ENCODE peak calls at places on chromosomes 6 and 20, in five cellular contexts. I is endodermal cell, B is hepatocyte, V is GM12878, D is GM23248. Y is an unnamed sample. For H3K36me3, the result is how much of the 10 kb centered on the place peaks cover.

GRCh38 chr6:109172096-109172495 is 76.8 kb downstream of the CEP57L1 start:
- DNase-seq in V (no peak), D (no peak), I (no peak), B (peak), Y (no peak)

GRCh38 chr20:16709017-16709416 is 20.8 kb upstream of the SNRPB2 start:
- DNase-seq in I (no peak), V (no peak), B (no peak), D (no peak), Y (no peak)

GRCh38 chr20:13029687-13030510 is 21.1 kb downstream of the SPTLC3 start:
- DNase-seq in V (no peak), D (peak), I (peak), B (peak), Y (no peak)

GRCh38 chr20:16147221-16147620 is 426.0 kb downstream of the KIF16B start:
- DNase-seq in B (no peak), D (no peak), V (no peak), I (no peak), Y (no peak)

GRCh38 chr6:44439270-44440045 is 52.0 kb downstream of the CDC5L start:
- DNase-seq in D (peak), I (no peak), B (no peak), V (no peak), Y (no peak)

GRCh38 chr20:56865055-56865454 is 235.9 kb downstream of the TFAP2C start:
- DNase-seq in B (no peak), I (no peak), D (peak), V (no peak), Y (no peak)

GRCh38 chr20:45487231-45487635 is 17.7 kb downstream of the WFDC2 start:
- DNase-seq in B (no peak), V (no peak), D (no peak), I (peak), Y (no peak)

GRCh38 chr20:4441191-4441590 is 280.5 kb upstream of the PRND start:
- DNase-seq in V (no peak), D (peak), I (no peak), B (no peak), Y (no peak)

GRCh38 chr6:30864325-30864724 is 20.0 kb upstream of the DDR1 start:
- DNase-seq in V (no peak), I (peak), D (no peak), B (no peak), Y (no peak)

GRCh38 chr20:41748756-41749582 is 130.8 kb upstream of the CHD6 start:
- DNase-seq in B (no peak), I (no peak), V (no peak), D (no peak), Y (no peak)

GRCh38 chr6:150598858-150599198 is 857 bp upstream of the PLEKHG1 start:
- DNase-seq in V (no peak), D (no peak), B (no peak), I (no peak), Y (no peak)

GRCh38 chr6:37206674-37207073 is 36.7 kb downstream of the PIM1 start:
- DNase-seq in V (no peak), D (no peak), I (peak), B (no peak), Y (no peak)

GRCh38 chr6:40962241-40962640 is 76.8 kb downstream of the UNC5CL start:
- DNase-seq in B (no peak), I (no peak), D (peak), V (peak), Y (no peak)

GRCh38 chr6:149900620-149901443 is 2.9 kb upstream of the RAET1E start:
- DNase-seq in D (no peak), I (peak), B (no peak), V (no peak), Y (no peak)

GRCh38 chr6:157203764-157204163 is 119.6 kb downstream of the TMEM242 start:
- DNase-seq in V (no peak), D (no peak), B (no peak), I (no peak), Y (no peak)

GRCh38 chr6:42689371-42689770 is 33.0 kb downstream of the PRPH2 start:
- DNase-seq in D (no peak), I (no peak), B (no peak), V (no peak), Y (no peak)

GRCh38 chr6:42692151-42692911 is 30.1 kb downstream of the PRPH2 start:
- DNase-seq in D (peak), V (no peak), I (no peak), B (no peak), Y (no peak)

GRCh38 chr6:42690151-42690702 is 32.2 kb downstream of the PRPH2 start:
- DNase-seq in D (peak), B (no peak), I (no peak), V (no peak), Y (no peak)

GRCh38 chr6:42693725-42694323 is 28.6 kb downstream of the PRPH2 start:
- DNase-seq in I (no peak), V (no peak), D (peak), B (no peak), Y (peak)

GRCh38 chr6:42690872-42691271 is 31.5 kb downstream of the PRPH2 start:
- DNase-seq in V (no peak), B (no peak), I (no peak), D (no peak), Y (no peak)
- H3K36me3 ChIP-seq in V (under half), B (under half), I (half or more), D (under half), Y (half or more)

DNA sequence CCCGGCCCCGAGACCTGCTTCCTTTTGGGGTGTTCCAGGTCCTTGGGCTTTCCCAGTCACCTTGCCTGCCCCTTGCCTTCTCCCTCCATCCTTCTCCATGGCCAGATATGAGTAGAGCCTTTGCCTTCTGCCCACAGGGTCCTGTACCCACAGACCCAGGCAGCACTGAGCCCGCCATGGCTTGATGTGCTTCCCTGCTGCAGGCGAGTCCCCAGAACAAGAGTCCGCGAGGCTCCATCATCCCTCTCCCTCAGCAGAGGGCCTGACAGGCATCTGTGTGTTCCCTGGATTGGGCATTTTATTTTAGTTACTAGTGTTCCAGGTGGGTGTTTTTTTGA is 21.9 kb downstream of the PYGB start:
- DNase-seq in I (no peak), V (no peak), D (no peak), B (no peak), Y (no peak)
- H3K36me3 ChIP-seq in I (half or more), V (under half), D (under half), B (under half), Y (under half)

DNA sequence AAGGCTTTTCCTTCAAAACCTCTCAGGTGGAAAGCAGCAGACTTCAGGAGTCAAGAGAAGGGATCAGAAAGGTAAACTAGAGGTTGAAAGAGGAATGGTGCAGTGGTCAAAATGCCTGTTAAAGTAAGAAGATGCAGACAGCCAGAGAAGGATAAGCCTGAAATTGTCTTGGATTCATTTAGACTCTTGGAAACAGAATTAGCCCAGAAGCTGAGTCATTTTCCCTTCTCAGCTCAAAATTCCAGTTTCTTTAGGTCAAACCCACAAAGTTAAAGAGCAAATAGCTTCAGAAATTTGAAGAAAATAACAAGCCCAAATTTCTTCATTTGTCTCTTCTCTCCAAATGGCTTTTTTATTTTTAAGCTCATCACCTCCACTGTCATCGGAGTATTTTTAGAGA is 73.9 kb downstream of the DHX35 start:
- DNase-seq in D (peak), B (no peak), I (no peak), V (no peak), Y (no peak)
- H3K36me3 ChIP-seq in D (under half), B (under half), I (under half), V (under half), Y (half or more)

GRCh38 chr20:2108498-2108897 is 6.9 kb downstream of the STK35 start:
- DNase-seq in I (no peak), D (no peak), B (no peak), V (peak), Y (no peak)

GRCh38 chr20:2112910-2113309 is 11.3 kb downstream of the STK35 start:
- DNase-seq in I (no peak), D (no peak), V (peak), B (no peak), Y (no peak)

GRCh38 chr20:2104236-2104635 is 2.6 kb downstream of the STK35 start:
- DNase-seq in B (no peak), I (no peak), D (no peak), V (no peak), Y (no peak)

GRCh38 chr20:2109425-2110210 is 8.0 kb downstream of the STK35 start:
- DNase-seq in D (peak), V (no peak), B (peak), I (no peak), Y (peak)

GRCh38 chr20:2108987-2109386 is 7.4 kb downstream of the STK35 start:
- DNase-seq in V (no peak), I (no peak), B (peak), D (peak), Y (no peak)
- H3K36me3 ChIP-seq in V (under half), I (half or more), B (under half), D (under half), Y (under half)